ENCODE peak calls at places on chromosomes 4 and X, in six cellular contexts. Y is head of caudate nucleus; G is substantia nigra; E is DMS79 treated with DMSO at 0.1 percent for 48 hours; K is thyroid gland; L is activated CD4-positive, alpha-beta T cell treated with anti-CD3 and anti-CD28 coated beads, Interleukin-2, amount 10 ng/mL, durations not matched to agents 7 days and 5 days. R is an unnamed sample.
A peak's percentile ranks its signal among the peaks of the same experiment; 100 is the strongest.

GRCh38 chr4:119300072-119300387 is 21.9 kb downstream of the FABP2 start:
- DNase-seq in E (no peak), L (peak; percentile 42), Y (peak; percentile 13), G (no peak), K (peak; percentile 50), R (no peak)

GRCh38 chrX:47749185-47749967 is 87.3 kb upstream of the ZNF81 start:
- DNase-seq in E (no peak), L (no peak), K (no peak), Y (no peak), G (no peak), R (no peak)

GRCh38 chr4:36394352-36394903 is 113.0 kb downstream of the DTHD1 start:
- DNase-seq in L (peak; percentile 73), E (no peak), G (no peak), Y (no peak), K (no peak), R (no peak)

GRCh38 chrX:67693928-67694327 is 150.1 kb downstream of the AR start:
- DNase-seq in K (no peak), Y (no peak), L (no peak), G (no peak), E (no peak), R (no peak)

GRCh38 chr4:70624226-70624793 is 4.2 kb upstream of the ENAM start:
- DNase-seq in K (no peak), L (no peak), Y (no peak), G (no peak), E (no peak), R (no peak)

GRCh38 chr4:76626686-76627465 is 191.8 kb downstream of the SHROOM3 start:
- DNase-seq in L (no peak), Y (no peak), G (no peak), E (no peak), K (no peak), R (no peak)

GRCh38 chr4:186190456-186191265 is 706 bp upstream of the CYP4V2 start:
- DNase-seq in G (peak; percentile 45), Y (no peak), L (peak; percentile 52), K (peak; percentile 72), E (peak; percentile 4), R (peak; percentile 66)

GRCh38 chrX:100645106-100645505 is 1.1 kb downstream of the SRPX2 start:
- DNase-seq in Y (no peak), K (no peak), E (no peak), G (no peak), L (no peak), R (no peak)

GRCh38 chr4:7771541-7772507 is 167.8 kb downstream of the AFAP1 start:
- DNase-seq in E (no peak), L (no peak), K (no peak), Y (no peak), G (no peak), R (no peak)

GRCh38 chr4:168483786-168484185 is 3.5 kb upstream of the DDX60L start:
- DNase-seq in Y (no peak), K (no peak), E (no peak), L (no peak), G (no peak), R (no peak)

GRCh38 chrX:136781180-136781797 is 557 bp upstream of the ARHGEF6 start:
- DNase-seq in G (no peak), K (no peak), L (no peak), E (no peak), Y (no peak), R (no peak)

GRCh38 chrX:154409222-154409871 is at the start of gene DNASE1L1:
- DNase-seq in E (no peak), G (no peak), Y (no peak), K (peak; percentile 73), L (no peak), R (peak; percentile 7)

R was measured in hypothalamus.